ENCODE peak calls at places on chromosomes 5 and 9, in eight cellular contexts. E is NCI-H1092 treated with DMSO at 0.1 percent for 48 hours; C is hypothalamus; B is Calu3; G is cardiac fibroblast; T is CD4-positive, alpha-beta T cell; D is HL-60; K is GM03348. F is an unnamed sample.

GRCh38 chr9:137461663-137462395 is 2.7 kb upstream of the NSMF start:
- DNase-seq in E (no peak), C (no peak), B (no peak), G (peak), T (peak), D (peak), K (peak), F (no peak)

GRCh38 chr5:133952729-133953567 is 15.5 kb downstream of the C5orf15 start:
- DNase-seq in E (no peak), C (no peak), B (no peak), G (peak), T (no peak), D (no peak), K (peak), F (no peak)

GRCh38 chr5:39205550-39205949 is 13.8 kb downstream of the FYB1 start:
- DNase-seq in E (no peak), C (no peak), B (no peak), G (no peak), T (no peak), D (no peak), K (no peak), F (no peak)

GRCh38 chr5:20286512-20286911 is 298.5 kb upstream of the CDH18 start:
- DNase-seq in E (no peak), C (no peak), B (no peak), G (peak), T (no peak), D (no peak), K (peak), F (no peak)

GRCh38 chr9:133443982-133444381 is 15.8 kb upstream of the CACFD1 start:
- DNase-seq in E (no peak), C (no peak), B (no peak), G (no peak), T (no peak), D (no peak), K (no peak), F (no peak)

GRCh38 chr9:108468364-108468763 is 387.4 kb downstream of the ACTL7B start:
- DNase-seq in E (peak), C (no peak), B (peak), G (peak), T (no peak), D (peak), K (no peak), F (peak)

GRCh38 chr9:94082956-94083355 is 1.3 kb upstream of the PTPDC1 start:
- DNase-seq in E (no peak), C (no peak), B (no peak), G (peak), T (no peak), D (no peak), K (no peak), F (no peak)

GRCh38 chr9:21565137-21565536 is 83.0 kb upstream of the IFNE start:
- DNase-seq in E (no peak), C (no peak), B (no peak), G (no peak), T (no peak), D (no peak), K (no peak), F (no peak)